ENCODE peak calls at places on chromosomes 7 and 10, in six cellular contexts. E is lower lobe of right lung; X is fibroblast of lung; Y is glutamatergic neuron; U is RWPE1; J is CD8-positive, alpha-beta T cell. Z is an unnamed sample.

GRCh38 chr7:48261696-48262095 is 90.4 kb downstream of the ABCA13 start:
- DNase-seq in U (no peak), X (no peak), Y (no peak), E (no peak), J (no peak), Z (no peak)

GRCh38 chr10:77872151-77872946 is 54.2 kb downstream of the DLG5 start:
- DNase-seq in J (no peak), E (no peak), Y (no peak), X (peak), U (no peak), Z (peak)

GRCh38 chr10:123026266-123026665 is 17.5 kb downstream of the ACADSB start:
- DNase-seq in U (no peak), Y (no peak), J (no peak), E (no peak), X (no peak), Z (no peak)

GRCh38 chr10:4028027-4028471 is 243.0 kb upstream of the KLF6 start:
- DNase-seq in Y (no peak), U (no peak), J (no peak), X (peak), E (no peak), Z (no peak)

GRCh38 chr7:128687131-128687530 is 15.0 kb downstream of the GARIN1A start:
- DNase-seq in X (no peak), U (no peak), J (no peak), E (no peak), Y (no peak), Z (no peak)

GRCh38 chr7:152673902-152674301 is 2.0 kb downstream of the XRCC2 start:
- DNase-seq in U (no peak), E (no peak), J (no peak), X (no peak), Y (no peak), Z (no peak)

GRCh38 chr10:119370046-119370770 is 162.8 kb downstream of the GRK5 start:
- DNase-seq in X (peak), E (no peak), Y (no peak), J (no peak), U (no peak), Z (no peak)

GRCh38 chr10:97607076-97607635 is 17.6 kb downstream of the C10orf62 start:
- DNase-seq in X (no peak), J (no peak), Y (no peak), U (no peak), E (no peak), Z (no peak)

GRCh38 chr10:98168147-98168546 is 33.7 kb downstream of the R3HCC1L start:
- DNase-seq in X (no peak), Y (no peak), U (no peak), E (no peak), J (no peak), Z (no peak)

GRCh38 chr10:46239999-46240683 is 46.7 kb upstream of the ANTXRL start:
- DNase-seq in Y (no peak), X (no peak), E (no peak), U (no peak), J (no peak), Z (no peak)

GRCh38 chr7:76383089-76383944 is 24.5 kb upstream of the YWHAG start:
- DNase-seq in U (peak), J (no peak), X (peak), E (no peak), Y (no peak), Z (no peak)

GRCh38 chr7:35524112-35524804 is 170.7 kb downstream of the HERPUD2 start:
- DNase-seq in U (no peak), Y (no peak), X (no peak), E (no peak), J (no peak), Z (no peak)

GRCh38 chr10:12500406-12501303 is 151.3 kb downstream of the CAMK1D start:
- DNase-seq in X (no peak), U (no peak), E (no peak), Y (no peak), J (no peak), Z (peak)

GRCh38 chr10:84499846-84500245 is 171.5 kb downstream of the CCSER2 start:
- DNase-seq in Y (no peak), J (no peak), X (peak), E (no peak), U (no peak), Z (no peak)

GRCh38 chr7:155941688-155942087 is 129.4 kb upstream of the SHH start:
- DNase-seq in J (no peak), U (no peak), Y (no peak), X (no peak), E (no peak), Z (no peak)

GRCh38 chr7:64630496-64630895 is 35.4 kb upstream of the ZNF107 start:
- DNase-seq in E (no peak), Y (no peak), X (peak), J (no peak), U (peak), Z (no peak)
- TF ChIP-seq CTCF in E (peak), Y (peak), X (peak), J (peak), U (peak), Z (peak)

DNA sequence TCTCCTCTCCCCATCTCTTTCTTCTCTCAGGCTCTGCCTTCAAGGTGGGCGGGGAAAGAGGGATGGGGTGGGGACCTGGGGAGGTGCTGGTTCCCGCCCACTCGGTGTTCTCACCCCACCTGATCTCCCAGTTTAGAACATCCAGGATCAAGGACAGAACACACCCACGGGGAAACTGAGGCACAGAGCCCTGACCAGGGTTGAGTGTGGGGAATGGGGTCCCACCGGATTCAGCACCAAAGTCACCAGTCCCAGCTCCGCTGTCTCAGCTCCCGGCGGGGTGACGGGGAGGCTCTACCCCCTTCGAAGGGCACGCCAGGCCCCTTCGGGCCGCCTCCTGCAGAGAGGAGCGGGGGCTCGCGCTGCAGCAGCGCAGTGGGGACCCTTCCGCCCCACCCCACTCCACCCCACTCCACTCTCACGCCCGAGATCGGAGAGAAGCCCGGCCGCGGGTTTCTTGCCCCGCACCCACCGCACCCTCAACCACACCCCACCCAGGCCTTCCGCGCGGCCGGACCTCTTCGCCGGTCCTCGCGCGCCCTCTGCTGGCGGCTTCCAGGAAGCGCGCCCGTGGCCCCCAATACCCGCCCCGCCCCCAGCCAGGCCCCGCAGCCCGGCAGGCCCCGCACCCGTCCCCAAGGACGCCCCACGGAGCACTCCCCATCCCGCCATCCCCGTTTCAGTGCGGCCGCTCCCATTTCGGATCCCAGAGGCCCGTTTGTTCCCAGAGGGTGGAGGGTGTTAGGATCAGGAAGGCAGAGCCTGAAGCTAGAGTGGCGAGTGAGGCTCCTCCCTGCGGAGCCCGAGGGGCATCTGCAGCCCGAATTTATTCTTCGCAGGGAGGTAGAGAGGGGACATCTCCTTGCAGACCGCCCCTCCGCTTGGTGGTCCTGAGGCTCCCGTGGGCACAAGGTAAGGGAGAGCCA is 18.0 kb downstream of the POLL start:
- DNase-seq in Y (peak), E (peak), X (peak), U (peak), J (peak), Z (peak)
- TF ChIP-seq CTCF in Y (peak), E (peak), X (peak), U (peak), J (peak), Z (peak)

DNA sequence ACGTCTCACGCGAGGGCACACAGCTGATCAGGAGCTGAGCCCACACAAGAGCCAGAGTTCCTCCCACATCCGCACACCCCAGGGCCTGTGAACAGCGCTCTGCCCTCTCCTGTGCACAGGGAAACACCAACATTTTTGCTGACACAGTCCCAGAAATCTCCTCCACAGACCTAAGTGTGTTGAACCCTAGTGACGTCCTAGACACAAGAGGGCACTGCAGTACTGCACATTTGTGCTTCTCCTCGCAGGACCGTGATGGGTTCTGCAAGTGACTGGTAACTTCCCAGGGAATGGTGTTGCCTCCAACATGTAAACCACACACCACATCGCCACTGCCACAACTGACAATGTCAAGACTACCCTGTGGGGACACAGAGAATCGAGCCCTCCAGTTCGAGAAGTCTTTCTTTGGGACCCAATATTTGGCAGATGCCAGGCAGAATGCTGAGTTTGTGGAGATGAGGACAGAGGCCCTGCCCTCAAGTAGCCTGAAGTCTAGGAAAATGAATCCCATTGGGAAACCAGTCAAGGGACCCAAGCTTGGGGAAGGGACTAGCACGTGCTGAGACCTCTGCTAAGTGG is 170.3 kb downstream of the PAXIP1 start:
- DNase-seq in E (no peak), Y (no peak), U (no peak), J (no peak), X (no peak), Z (peak)
- TF ChIP-seq CTCF in E (peak), Y (no peak), U (no peak), J (no peak), X (no peak), Z (peak)

GRCh38 chr10:28118985-28119628 is 120.2 kb upstream of the ODAD2 start:
- DNase-seq in X (no peak), E (no peak), U (no peak), J (no peak), Y (no peak), Z (no peak)

GRCh38 chr10:28120043-28120749 is 121.3 kb upstream of the ODAD2 start:
- DNase-seq in X (no peak), Y (no peak), J (no peak), U (no peak), E (no peak), Z (peak)

GRCh38 chr10:28125701-28126100 is 126.8 kb upstream of the ODAD2 start:
- DNase-seq in J (no peak), E (no peak), Y (no peak), X (peak), U (no peak), Z (peak)

DNA sequence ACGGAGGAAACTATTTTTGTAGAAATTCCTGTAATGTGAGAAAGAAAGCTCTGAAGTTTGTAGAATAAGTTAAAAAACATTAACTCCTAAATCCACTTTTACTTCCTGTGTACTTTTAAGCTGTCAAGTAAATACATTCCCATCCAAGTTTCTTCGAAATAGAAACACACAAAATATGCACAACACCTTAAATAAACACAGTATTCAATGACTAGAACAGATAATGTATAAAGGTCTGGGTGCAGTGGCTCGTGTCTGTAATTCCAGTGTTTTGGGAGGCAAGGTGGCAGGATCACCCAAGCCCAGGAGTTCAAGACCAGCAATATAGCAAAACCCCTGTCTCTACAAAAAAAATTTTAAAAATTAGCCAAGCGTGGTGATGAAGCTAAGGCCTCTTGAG is 121.9 kb upstream of the ODAD2 start:
- DNase-seq in Y (no peak), X (no peak), U (no peak), J (no peak), E (no peak), Z (no peak)
- TF ChIP-seq CTCF in Y (no peak), X (no peak), U (no peak), J (no peak), E (no peak), Z (no peak)

GRCh38 chr7:2313450-2314208 is 612 bp downstream of the SNX8 start:
- DNase-seq in U (no peak), Y (no peak), E (no peak), X (no peak), J (no peak), Z (peak)

GRCh38 chr7:2309889-2310331 is 4.3 kb downstream of the SNX8 start:
- DNase-seq in U (peak), E (no peak), X (peak), J (no peak), Y (no peak), Z (peak)

GRCh38 chr7:2306688-2307087 is 7.6 kb downstream of the SNX8 start:
- DNase-seq in X (peak), Y (no peak), E (no peak), J (no peak), U (no peak), Z (no peak)

GRCh38 chr7:2312272-2312929 is 1.8 kb downstream of the SNX8 start:
- DNase-seq in X (no peak), J (no peak), Y (no peak), U (no peak), E (no peak), Z (no peak)

GRCh38 chr7:2307690-2308107 is 6.5 kb downstream of the SNX8 start:
- DNase-seq in X (peak), Y (no peak), J (no peak), E (no peak), U (no peak), Z (no peak)
- TF ChIP-seq CTCF in X (no peak), Y (no peak), J (no peak), E (no peak), U (no peak), Z (no peak)

DNA sequence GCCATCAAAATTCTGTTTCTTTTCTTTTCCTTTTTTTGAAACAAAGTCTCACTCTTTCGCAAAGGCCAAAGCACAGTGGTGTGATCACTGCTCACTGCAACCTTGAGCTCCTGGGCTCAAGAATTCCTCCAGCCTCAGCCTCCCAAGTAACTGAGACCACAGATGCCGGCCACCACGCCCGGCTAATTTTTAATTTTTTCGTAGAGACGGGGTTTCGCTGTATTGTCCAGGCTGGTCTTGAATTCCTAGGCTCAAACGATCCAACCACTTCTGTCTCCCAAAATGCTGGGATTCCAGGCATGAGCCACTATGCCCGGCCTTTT is 25.7 kb upstream of the TRIM56 start:
- DNase-seq in E (no peak), J (no peak), Y (no peak), X (no peak), U (no peak), Z (no peak)
- TF ChIP-seq CTCF in E (no peak), J (peak), Y (peak), X (no peak), U (peak), Z (no peak)